ENCODE peak calls at places on chromosome 2, in five cellular contexts. A, F, S, T and D are unnamed samples.

GRCh38 chr2:133452561-133452960 is 115.7 kb downstream of the NCKAP5 start:
- DNase-seq in F (no peak), S (no peak), T (no peak), A (no peak), D (no peak)

GRCh38 chr2:56687169-56687568 is 503.4 kb downstream of the CCDC85A start:
- DNase-seq in F (peak), S (peak), A (no peak), T (no peak), D (no peak)

GRCh38 chr2:37837576-37838335 is 87.3 kb upstream of the RMDN2 start:
- DNase-seq in S (no peak), T (no peak), A (no peak), F (peak), D (no peak)

GRCh38 chr2:151394509-151394908 is 15.2 kb upstream of the RIF1 start:
- DNase-seq in A (no peak), F (no peak), T (no peak), S (no peak), D (no peak)

GRCh38 chr2:3667151-3667631 is 9.2 kb downstream of the ALLC start:
- DNase-seq in A (no peak), F (no peak), T (no peak), S (no peak), D (no peak)

GRCh38 chr2:127107622-127107999 is 657 bp upstream of the BIN1 start:
- DNase-seq in F (no peak), S (no peak), T (no peak), A (no peak), D (no peak)

GRCh38 chr2:109376115-109376514 is 237.7 kb downstream of the SEPTIN10 start:
- DNase-seq in S (peak), A (no peak), F (no peak), T (no peak), D (no peak)

GRCh38 chr2:39068290-39068689 is 52.6 kb downstream of the SOS1 start:
- DNase-seq in A (no peak), T (no peak), S (no peak), F (no peak), D (no peak)

GRCh38 chr2:143284087-143284675 is 155.0 kb downstream of the ARHGAP15 start:
- DNase-seq in T (no peak), S (peak), A (no peak), F (no peak), D (no peak)

GRCh38 chr2:237178396-237178795 is 92.7 kb downstream of the COPS8 start:
- DNase-seq in F (peak), T (no peak), S (peak), A (no peak), D (no peak)